ENCODE peak calls at places on chromosomes 13 and 19, in nine cellular contexts. U is GM23248, A is SK-N-SH, X is hepatocyte, G is HCT116, Z is GM23338, V is PC-3, W is neural progenitor cell, K is MM.1S. R is an unnamed sample.

GRCh38 chr13:113670541-113670940 is 3.5 kb downstream of the GRK1 start:
- DNase-seq in U (no peak), Z (no peak), V (no peak), A (no peak), W (no peak), K (no peak), G (no peak), X (no peak), R (no peak)

GRCh38 chr13:105817011-105817410 is 718.5 kb downstream of the EFNB2 start:
- DNase-seq in G (no peak), W (peak), X (peak), K (no peak), V (peak), U (no peak), Z (peak), A (no peak), R (no peak)

GRCh38 chr13:114068723-114069322 is 63.6 kb downstream of the RASA3 start:
- DNase-seq in W (no peak), K (no peak), V (no peak), A (no peak), X (no peak), G (no peak), Z (no peak), U (peak), R (no peak)

GRCh38 chr19:368624-369020 is 24.0 kb upstream of the MIER2 start:
- DNase-seq in A (no peak), X (no peak), G (no peak), V (no peak), Z (no peak), W (no peak), K (no peak), U (no peak), R (no peak)

GRCh38 chr13:48156466-48156865 is 61.6 kb upstream of the MED4 start:
- DNase-seq in W (no peak), A (no peak), U (no peak), K (peak), Z (peak), V (no peak), G (peak), X (no peak), R (peak)

GRCh38 chr13:72820156-72820897 is 38.4 kb downstream of the PIBF1 start:
- DNase-seq in G (no peak), A (no peak), Z (peak), W (no peak), V (no peak), U (peak), X (peak), K (no peak), R (no peak)

GRCh38 chr13:48866204-48866603 is 109.5 kb upstream of the FNDC3A start:
- DNase-seq in V (no peak), W (no peak), G (no peak), Z (no peak), K (no peak), X (no peak), U (no peak), A (peak), R (no peak)

GRCh38 chr13:27007166-27007565 is 164.4 kb downstream of the USP12 start:
- DNase-seq in U (no peak), Z (peak), K (no peak), A (no peak), G (no peak), W (peak), V (no peak), X (no peak), R (no peak)

GRCh38 chr13:58032676-58033440 is 401.3 kb downstream of the PCDH17 start:
- DNase-seq in W (no peak), Z (no peak), A (no peak), K (no peak), U (no peak), V (no peak), X (no peak), G (no peak), R (no peak)

DNA sequence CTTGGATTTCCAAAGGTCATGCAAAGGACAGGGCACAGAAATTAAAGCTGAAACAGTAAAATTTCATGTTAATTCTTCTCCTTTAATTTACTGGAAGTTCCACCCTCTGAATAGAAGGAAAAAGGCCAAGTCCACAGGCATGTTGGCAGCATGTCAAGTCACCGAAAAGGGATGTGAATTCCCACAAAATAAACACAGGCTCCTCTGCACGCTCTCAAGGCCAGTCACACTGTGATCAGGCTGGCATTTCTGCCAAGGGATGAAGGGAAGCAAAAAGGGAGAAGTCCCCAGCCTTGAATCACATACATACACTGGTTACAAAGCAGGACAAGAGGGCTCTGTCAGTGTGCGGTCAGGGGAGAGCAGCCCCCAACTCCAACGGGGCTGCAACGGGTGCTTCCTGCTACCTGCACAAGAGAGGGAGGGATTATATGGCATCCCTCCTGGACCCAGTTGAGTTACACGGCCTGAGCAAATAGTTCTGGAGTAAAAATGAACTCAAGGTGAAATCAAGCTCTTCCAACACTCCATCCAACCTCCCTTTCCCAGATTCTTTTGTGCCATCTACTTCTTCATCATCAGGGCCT is 6.9 kb downstream of the DCLK1 start:
- DNase-seq in W (no peak), A (no peak), V (peak), Z (no peak), U (peak), X (peak), G (no peak), K (no peak), R (no peak)
- TF ChIP-seq EZH2phosphoT487 in W (no peak), A (no peak), V (no peak), Z (no peak), U (no peak), X (no peak), G (no peak), K (no peak), R (no peak)

DNA sequence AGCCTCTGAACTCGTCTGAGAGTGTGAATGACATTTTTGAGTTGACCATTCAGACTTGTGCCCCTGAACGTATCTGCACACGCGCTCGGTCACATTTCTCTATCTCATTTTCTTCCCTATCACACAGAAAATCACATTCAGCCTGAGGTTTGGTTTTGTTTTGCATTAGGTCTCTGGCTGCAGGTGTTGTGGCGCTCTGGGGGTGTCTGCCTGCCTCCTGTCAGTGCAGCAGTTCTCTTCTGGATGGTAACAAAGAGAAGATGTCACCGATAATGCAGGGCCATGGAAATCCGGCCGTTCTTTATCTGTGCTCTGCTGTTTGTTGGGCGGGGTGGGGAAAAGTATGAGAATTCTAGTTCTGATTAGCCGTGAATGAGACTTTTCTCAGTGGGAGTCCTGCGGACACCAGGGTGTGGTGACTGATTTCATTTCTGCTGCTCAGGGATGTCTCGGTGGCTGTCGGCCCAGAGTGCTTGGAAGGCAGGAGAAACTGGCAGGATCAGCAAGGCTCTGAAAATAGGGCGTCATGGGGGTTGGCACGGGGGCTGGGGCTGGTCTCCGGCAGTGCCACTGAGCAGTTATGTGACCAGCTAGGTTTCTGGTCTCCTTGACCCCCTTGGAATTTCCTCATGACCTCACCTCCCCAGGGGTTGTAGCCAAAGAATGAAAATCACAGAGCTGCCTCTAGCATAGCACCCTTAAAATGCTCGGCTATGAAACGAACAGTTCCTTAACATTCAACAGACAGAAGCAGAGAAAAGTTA is 5.1 kb downstream of the RNF113B start:
- DNase-seq in A (peak), K (no peak), V (no peak), Z (no peak), G (no peak), U (peak), X (no peak), W (peak), R (no peak)
- TF ChIP-seq EZH2phosphoT487 in A (no peak), K (no peak), V (no peak), Z (no peak), G (no peak), U (no peak), X (no peak), W (no peak), R (no peak)

GRCh38 chr13:97627566-97627965 is 193.6 kb downstream of the RAP2A start:
- DNase-seq in A (no peak), Z (peak), G (no peak), W (peak), V (peak), U (peak), X (peak), K (no peak), R (no peak)
- TF ChIP-seq EZH2phosphoT487 in A (no peak), Z (no peak), G (no peak), W (no peak), V (no peak), U (no peak), X (no peak), K (no peak), R (no peak)

GRCh38 chr13:51783432-51784094 is 20.4 kb downstream of the DHRS12 start:
- DNase-seq in G (no peak), W (no peak), K (no peak), X (no peak), A (no peak), V (no peak), Z (no peak), U (no peak), R (no peak)

GRCh38 chr13:51786425-51787010 is 17.4 kb downstream of the DHRS12 start:
- DNase-seq in W (no peak), A (no peak), Z (no peak), U (peak), V (no peak), G (no peak), X (no peak), K (no peak), R (no peak)

GRCh38 chr13:51785592-51786424 is 18.2 kb downstream of the DHRS12 start:
- DNase-seq in K (no peak), V (no peak), G (no peak), W (peak), U (peak), X (peak), A (peak), Z (no peak), R (no peak)

GRCh38 chr13:51782026-51782710 is 21.8 kb downstream of the DHRS12 start:
- DNase-seq in V (no peak), U (no peak), A (no peak), X (peak), K (no peak), W (no peak), G (no peak), Z (no peak), R (no peak)

GRCh38 chr13:51784097-51784496 is 19.9 kb downstream of the DHRS12 start:
- DNase-seq in K (no peak), V (no peak), W (no peak), A (no peak), G (no peak), Z (no peak), X (no peak), U (no peak), R (no peak)
- TF ChIP-seq EZH2phosphoT487 in K (no peak), V (no peak), W (no peak), A (no peak), G (no peak), Z (no peak), X (no peak), U (no peak), R (no peak)

GRCh38 chr19:42271861-42272534 is 2.9 kb downstream of the CIC start:
- DNase-seq in W (no peak), Z (no peak), U (no peak), V (no peak), A (no peak), X (no peak), G (no peak), K (no peak), R (no peak)

GRCh38 chr19:42271045-42271419 is 2.0 kb downstream of the CIC start:
- DNase-seq in V (no peak), G (no peak), W (no peak), U (no peak), X (no peak), A (no peak), Z (no peak), K (peak), R (no peak)

GRCh38 chr19:42269518-42270345 is 680 bp downstream of the CIC start:
- DNase-seq in V (no peak), K (no peak), G (no peak), A (no peak), U (peak), X (no peak), Z (no peak), W (no peak), R (no peak)

GRCh38 chr19:42268704-42269517 is at the start of gene CIC:
- DNase-seq in G (peak), W (peak), V (peak), Z (peak), A (peak), U (peak), X (peak), K (peak), R (peak)

GRCh38 chr19:42270346-42271044 is 1.4 kb downstream of the CIC start:
- DNase-seq in K (peak), G (no peak), U (peak), Z (no peak), W (no peak), V (peak), X (no peak), A (peak), R (peak)
- TF ChIP-seq EZH2phosphoT487 in K (no peak), G (no peak), U (no peak), Z (no peak), W (no peak), V (no peak), X (no peak), A (no peak), R (no peak)

GRCh38 chr19:8334458-8335342 is 8.4 kb downstream of the KANK3 start:
- DNase-seq in X (peak), W (peak), V (peak), U (peak), Z (peak), G (peak), A (peak), K (peak), R (no peak)
- TF ChIP-seq EZH2phosphoT487 in X (no peak), W (peak), V (no peak), U (no peak), Z (no peak), G (no peak), A (no peak), K (no peak), R (no peak)

DNA sequence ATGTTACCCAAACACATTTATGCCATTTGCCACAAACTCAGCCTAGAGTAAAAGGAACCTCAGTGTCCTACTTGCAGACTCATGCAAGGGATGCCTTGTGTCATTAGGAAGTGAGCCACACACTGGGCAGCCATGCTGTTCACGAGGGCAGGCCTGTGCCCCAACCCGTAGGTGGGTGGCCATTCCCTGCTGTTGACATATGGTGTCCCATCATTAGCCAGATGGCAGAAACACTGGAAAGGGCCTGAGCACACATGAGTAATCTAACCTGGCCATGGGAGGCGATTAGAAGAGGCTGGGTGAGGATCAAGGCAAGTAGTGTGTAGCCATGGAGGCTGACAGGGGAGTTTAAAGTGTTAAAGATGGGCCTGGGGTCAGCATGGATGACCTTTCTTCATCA is 9.7 kb upstream of the LRCH1 start:
- DNase-seq in Z (no peak), W (no peak), U (no peak), V (no peak), G (no peak), X (no peak), A (no peak), K (no peak), R (no peak)
- TF ChIP-seq EZH2phosphoT487 in Z (no peak), W (no peak), U (no peak), V (no peak), G (no peak), X (no peak), A (no peak), K (no peak), R (no peak)